ENCODE peak calls at places on chromosomes 1 and 21, in four cellular contexts. Y is HepG2, U is WTC11, K is GM12878. X is an unnamed sample.

GRCh38 chr1:38044224-38045215 is 2.1 kb downstream of the POU3F1 start:
- DNase-seq in Y (no peak), U (no peak), K (no peak), X (no peak)

GRCh38 chr1:101781437-101781836 is 215.3 kb downstream of the OLFM3 start:
- DNase-seq in Y (no peak), U (no peak), K (no peak), X (no peak)

GRCh38 chr1:76289692-76290091 is 215.1 kb downstream of the ST6GALNAC3 start:
- DNase-seq in Y (no peak), U (no peak), K (no peak), X (no peak)

GRCh38 chr1:115293006-115293405 is 45.0 kb downstream of the NGF start:
- DNase-seq in Y (no peak), U (no peak), K (no peak), X (no peak)

GRCh38 chr1:43558346-43558841 is 27.7 kb downstream of the PTPRF start:
- DNase-seq in Y (no peak), U (peak), K (no peak), X (no peak)

GRCh38 chr21:38925923-38926322 is 120.2 kb downstream of the ETS2 start:
- DNase-seq in Y (no peak), U (no peak), K (no peak), X (no peak)

GRCh38 chr1:32525053-32525452 is 14.2 kb upstream of the ZBTB8A start:
- DNase-seq in Y (no peak), U (no peak), K (no peak), X (no peak)

GRCh38 chr1:199510314-199510713 is 517.2 kb upstream of the NR5A2 start:
- DNase-seq in Y (no peak), U (no peak), K (peak), X (no peak)

GRCh38 chr21:26715878-26716506 is 129.2 kb downstream of the ADAMTS1 start:
- DNase-seq in Y (peak), U (peak), K (no peak), X (peak)

GRCh38 chr1:86872086-86872485 is 41.8 kb downstream of the SELENOF start:
- DNase-seq in Y (no peak), U (no peak), K (no peak), X (no peak)

GRCh38 chr1:168312718-168313604 is 32.3 kb downstream of the TBX19 start:
- DNase-seq in Y (no peak), U (no peak), K (no peak), X (no peak)

GRCh38 chr1:169367096-169367685 is 406 bp downstream of the NME7 start:
- DNase-seq in Y (no peak), U (no peak), K (no peak), X (no peak)

GRCh38 chr1:237220243-237220642 is 178.3 kb downstream of the RYR2 start:
- DNase-seq in Y (no peak), U (no peak), K (no peak), X (no peak)

GRCh38 chr1:156100205-156100995 is 14.1 kb upstream of the LMNA start:
- DNase-seq in Y (no peak), U (no peak), K (no peak), X (no peak)

GRCh38 chr1:188367669-188368068 is 1538.9 kb downstream of the PLA2G4A start:
- DNase-seq in Y (no peak), U (no peak), K (no peak), X (no peak)

GRCh38 chr1:201346337-201346939 is 31.0 kb downstream of the TNNT2 start:
- DNase-seq in Y (peak), U (peak), K (no peak), X (peak)
- TF ChIP-seq ETV6 in Y (no peak), U (no peak), K (no peak), X (no peak)

GRCh38 chr1:54754045-54754444 is 10.3 kb downstream of the PARS2 start:
- DNase-seq in Y (no peak), U (no peak), K (no peak), X (no peak)
- TF ChIP-seq ETV6 in Y (no peak), U (no peak), K (no peak), X (no peak)

DNA sequence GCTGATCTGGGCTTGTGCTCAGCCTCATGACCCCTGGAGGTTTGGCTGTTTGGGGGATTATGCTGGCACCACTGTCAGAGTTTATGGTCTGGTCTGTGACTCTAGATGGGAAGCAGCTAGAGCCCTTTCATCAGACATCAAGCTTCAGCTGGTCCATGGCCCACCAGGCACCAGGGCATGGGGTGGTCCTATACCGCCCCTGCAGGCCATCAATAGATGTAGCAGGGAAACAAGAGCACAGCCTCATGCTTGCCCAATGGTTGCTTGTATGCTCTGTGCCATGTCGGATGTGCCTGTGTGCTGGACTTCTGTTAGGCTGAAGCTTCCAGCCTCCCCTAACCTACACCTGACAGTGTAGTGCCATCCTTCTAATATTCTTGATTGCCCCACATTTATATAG is 71.1 kb upstream of the CD34 start:
- DNase-seq in Y (peak), U (peak), K (no peak), X (peak)
- TF ChIP-seq ETV6 in Y (no peak), U (no peak), K (no peak), X (no peak)

GRCh38 chr21:42941696-42942085 is 16.3 kb upstream of the ERVH48-1 start:
- DNase-seq in Y (no peak), U (peak), K (no peak), X (no peak)

GRCh38 chr21:42942244-42942643 is 16.8 kb upstream of the ERVH48-1 start:
- DNase-seq in Y (no peak), U (no peak), K (no peak), X (no peak)

GRCh38 chr21:42937960-42938580 is 12.6 kb upstream of the ERVH48-1 start:
- DNase-seq in Y (no peak), U (no peak), K (no peak), X (no peak)

GRCh38 chr21:42939581-42940413 is 14.4 kb upstream of the ERVH48-1 start:
- DNase-seq in Y (peak), U (peak), K (no peak), X (no peak)
- TF ChIP-seq ETV6 in Y (no peak), U (no peak), K (no peak), X (no peak)

DNA sequence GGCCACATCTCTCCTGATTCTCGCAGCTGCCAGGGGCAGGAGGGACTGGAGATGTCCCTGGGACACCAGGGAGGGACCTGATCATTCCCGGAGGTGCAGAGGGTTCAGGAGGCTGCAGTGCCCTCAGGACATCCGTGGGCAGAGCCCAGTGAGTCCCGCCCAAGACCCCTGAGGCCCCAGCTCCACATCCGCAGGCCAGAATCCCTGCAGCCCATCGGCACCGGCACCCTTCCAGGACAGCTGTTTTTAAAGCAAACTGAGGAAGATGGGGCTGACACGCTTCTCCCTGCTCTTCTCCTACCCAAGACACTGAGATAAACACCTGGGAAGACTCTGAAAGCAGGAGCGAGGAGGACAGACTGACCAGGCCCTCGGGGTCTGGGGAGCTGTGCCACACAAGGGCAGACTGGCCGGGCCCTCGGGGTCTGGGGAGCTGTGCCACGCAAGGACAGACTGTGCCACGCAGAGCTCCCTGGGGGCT is 25.5 kb downstream of the SLC19A1 start:
- DNase-seq in Y (no peak), U (no peak), K (no peak), X (no peak)
- TF ChIP-seq ETV6 in Y (no peak), U (no peak), K (no peak), X (no peak)

GRCh38 chr1:29879217-29879616 is 642.9 kb downstream of the PTPRU start:
- DNase-seq in Y (no peak), U (no peak), K (no peak), X (no peak)

GRCh38 chr1:29876441-29876840 is 640.1 kb downstream of the PTPRU start:
- DNase-seq in Y (no peak), U (no peak), K (no peak), X (no peak)

GRCh38 chr1:29878501-29878900 is 642.2 kb downstream of the PTPRU start:
- DNase-seq in Y (no peak), U (no peak), K (no peak), X (no peak)

GRCh38 chr1:29876902-29877301 is 640.6 kb downstream of the PTPRU start:
- DNase-seq in Y (no peak), U (peak), K (no peak), X (no peak)

DNA sequence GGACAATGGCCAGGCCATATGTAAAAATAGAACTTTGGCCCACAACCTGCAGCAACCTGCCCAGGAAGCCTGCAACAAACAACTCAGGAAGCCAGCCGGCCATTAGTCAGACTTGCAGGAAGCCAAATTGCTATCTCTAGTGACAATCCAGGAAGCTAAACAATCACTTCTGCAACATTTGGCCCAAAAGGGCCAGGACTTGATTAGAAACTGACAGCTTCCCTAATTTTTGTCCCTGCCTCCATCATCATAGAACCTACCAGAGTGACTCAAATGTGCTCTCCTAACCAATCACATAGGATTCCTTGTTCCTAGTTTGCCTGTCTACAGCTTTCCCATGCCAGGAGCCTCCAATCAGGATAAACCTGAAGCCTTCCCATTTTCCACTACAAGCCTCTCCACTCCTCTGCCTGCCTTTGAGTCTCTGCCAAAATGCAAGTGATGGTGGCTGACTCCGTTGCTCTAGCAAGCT is 639.3 kb downstream of the PTPRU start:
- DNase-seq in Y (no peak), U (no peak), K (no peak), X (no peak)
- TF ChIP-seq ETV6 in Y (no peak), U (no peak), K (no peak), X (no peak)

GRCh38 chr1:91071838-91072237 is 50.0 kb upstream of the ZNF644 start:
- DNase-seq in Y (no peak), U (no peak), K (no peak), X (no peak)
- TF ChIP-seq ETV6 in Y (no peak), U (no peak), K (no peak), X (no peak)

GRCh38 chr1:17790383-17791054 is 35.4 kb downstream of the ACTL8 start:
- DNase-seq in Y (no peak), U (no peak), K (no peak), X (no peak)

GRCh38 chr1:17791464-17791863 is 36.3 kb downstream of the ACTL8 start:
- DNase-seq in Y (no peak), U (no peak), K (no peak), X (no peak)

GRCh38 chr1:17791055-17791390 is 35.9 kb downstream of the ACTL8 start:
- DNase-seq in Y (no peak), U (no peak), K (no peak), X (no peak)

GRCh38 chr1:17792421-17792820 is 37.3 kb downstream of the ACTL8 start:
- DNase-seq in Y (no peak), U (no peak), K (no peak), X (no peak)

DNA sequence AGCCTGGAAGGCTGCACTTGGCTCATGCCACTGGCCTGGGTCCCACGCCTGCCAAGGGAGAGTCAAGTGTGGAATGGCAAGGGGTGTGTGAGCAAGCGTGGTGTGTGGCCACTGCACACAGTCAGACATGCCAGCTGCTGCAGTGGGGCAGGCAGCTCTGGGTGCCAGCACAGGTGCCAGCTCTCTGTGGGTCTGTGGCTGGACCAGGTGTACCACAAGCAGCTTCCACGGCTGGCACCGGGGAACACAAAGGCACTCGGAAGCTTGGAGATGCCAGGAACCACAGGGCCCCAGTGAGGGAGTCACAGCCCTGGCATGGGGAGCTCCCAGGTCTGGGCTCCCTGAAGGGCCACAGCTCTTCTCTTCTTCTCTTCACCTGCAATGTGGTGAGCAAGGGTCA is 34.8 kb downstream of the ACTL8 start:
- DNase-seq in Y (no peak), U (no peak), K (no peak), X (no peak)
- TF ChIP-seq ETV6 in Y (no peak), U (no peak), K (no peak), X (no peak)

X was measured in K562.